ENCODE peak calls at places on chromosome 20, in eight cellular contexts. J, V, P, H, X, A, W and K are unnamed samples.

GRCh38 chr20:21064924-21065323 is 41.2 kb downstream of the LINC00237 start:
- DNase-seq in W (no peak), H (no peak), J (no peak), P (no peak), A (no peak), V (no peak), X (no peak), K (no peak)

GRCh38 chr20:41098703-41099250 is 38.6 kb upstream of the PLCG1 start:
- DNase-seq in W (no peak), H (no peak), J (no peak), X (no peak), P (no peak), A (no peak), V (no peak), K (no peak)

GRCh38 chr20:8782804-8783203 is 286.1 kb upstream of the PLCB4 start:
- DNase-seq in V (peak; percentile 56), W (no peak), H (no peak), X (no peak), J (no peak), P (no peak), A (no peak), K (peak; percentile 74)

GRCh38 chr20:44050925-44051660 is 135.9 kb downstream of the JPH2 start:
- DNase-seq in A (no peak), H (no peak), P (no peak), X (no peak), V (no peak), J (no peak), W (no peak), K (no peak)

GRCh38 chr20:29743101-29743931 is 1514.1 kb upstream of the DEFB115 start:
- DNase-seq in X (no peak), H (no peak), P (no peak), J (no peak), V (no peak), A (no peak), W (no peak), K (no peak)

GRCh38 chr20:8527998-8528397 is 395.9 kb downstream of the PLCB1 start:
- DNase-seq in J (no peak), A (no peak), X (no peak), H (no peak), P (no peak), V (no peak), W (no peak), K (peak; percentile 71)

GRCh38 chr20:37352611-37352980 is 6.7 kb downstream of the SRC start:
- DNase-seq in J (no peak), X (no peak), H (no peak), A (no peak), V (no peak), W (no peak), P (no peak), K (no peak)

GRCh38 chr20:43165611-43166010 is 24.1 kb downstream of the PTPRT start:
- DNase-seq in X (no peak), V (no peak), P (no peak), A (no peak), J (no peak), H (no peak), W (no peak), K (no peak)

GRCh38 chr20:7637184-7637583 is 303.1 kb downstream of the HAO1 start:
- DNase-seq in A (no peak), P (no peak), H (no peak), V (no peak), X (no peak), J (no peak), W (no peak), K (peak; percentile 59)

GRCh38 chr20:35601021-35601973 is 14.3 kb upstream of the SPAG4 start:
- DNase-seq in P (no peak), H (peak; percentile 79), A (peak; percentile 68), J (peak; percentile 83), V (peak; percentile 77), X (no peak), W (peak; percentile 77), K (peak; percentile 75)

GRCh38 chr20:20237093-20237959 is 130.6 kb upstream of the INSM1 start:
- DNase-seq in H (peak; percentile 43), W (no peak), V (peak; percentile 57), J (peak; percentile 39), X (no peak), A (no peak), P (no peak), K (peak; percentile 61)

GRCh38 chr20:38882600-38882999 is 43.6 kb upstream of the FAM83D start:
- DNase-seq in W (no peak), P (no peak), J (no peak), V (no peak), H (no peak), A (no peak), X (no peak), K (peak; percentile 26)

GRCh38 chr20:21609981-21610380 is 95.5 kb upstream of the PAX1 start:
- DNase-seq in J (no peak), A (no peak), P (no peak), H (no peak), W (no peak), V (no peak), X (no peak), K (no peak)

GRCh38 chr20:53609501-53610445 is 16.1 kb upstream of the ZNF217 start:
- DNase-seq in P (no peak), X (no peak), V (no peak), H (peak; percentile 45), J (peak; percentile 86), W (no peak), A (peak; percentile 46), K (peak; percentile 60)

GRCh38 chr20:47304287-47304686 is 52.2 kb downstream of the ZMYND8 start:
- DNase-seq in W (no peak), V (no peak), P (no peak), A (no peak), X (no peak), J (no peak), H (no peak), K (peak; percentile 25)

GRCh38 chr20:63974402-63975200 is 4.8 kb downstream of the SAMD10 start:
- DNase-seq in P (no peak), X (no peak), W (no peak), A (no peak), J (no peak), V (no peak), H (peak; percentile 42), K (no peak)

GRCh38 chr20:51272392-51272791 is 249.5 kb upstream of the KCNG1 start:
- DNase-seq in H (no peak), P (no peak), J (no peak), W (no peak), A (no peak), V (no peak), X (no peak), K (peak; percentile 83)

GRCh38 chr20:24206995-24207394 is 218.4 kb upstream of the GGTLC1 start:
- DNase-seq in V (no peak), J (no peak), W (no peak), H (no peak), A (no peak), X (no peak), P (no peak), K (peak; percentile 56)

GRCh38 chr20:41055679-41056078 is 27.1 kb downstream of the TOP1 start:
- DNase-seq in J (no peak), A (no peak), X (no peak), V (no peak), W (no peak), P (no peak), H (no peak), K (no peak)

GRCh38 chr20:21510414-21510971 is 3.4 kb downstream of the NKX2-2 start:
- DNase-seq in X (no peak), V (no peak), J (no peak), A (no peak), W (no peak), H (no peak), P (no peak), K (no peak)

GRCh38 chr20:48750941-48751620 is 76.7 kb downstream of the PREX1 start:
- DNase-seq in P (no peak), H (peak; percentile 58), J (peak; percentile 56), A (peak; percentile 58), V (no peak), X (no peak), W (no peak), K (no peak)

GRCh38 chr20:15977758-15978157 is 595.5 kb downstream of the KIF16B start:
- DNase-seq in J (no peak), A (no peak), X (no peak), H (no peak), V (no peak), W (no peak), P (no peak), K (no peak)

GRCh38 chr20:59025511-59025910 is 6.3 kb downstream of the TUBB1 start:
- DNase-seq in X (no peak), V (no peak), J (no peak), P (no peak), A (no peak), H (no peak), W (no peak), K (no peak)